ENCODE peak calls at places on chromosomes 16 and 17, in ten cellular contexts. E is right lobe of liver, N is fibroblast of lung, L is OCI-LY7, P is Caco-2, G is astrocyte of the cerebellum, R is upper lobe of left lung, H is cardiac fibroblast, J is A673, U is esophagus squamous epithelium. Y is an unnamed sample.

GRCh38 chr16:67841816-67842508 is at the start of gene THAP11:
- DNase-seq in E (peak; percentile 95), N (peak; percentile 86), L (peak; percentile 97), P (peak; percentile 97), G (peak; percentile 91), R (peak; percentile 96), H (peak; percentile 96), J (peak; percentile 98), U (peak; percentile 75), Y (peak; percentile 95)

GRCh38 chr17:28760987-28761562 is 17.3 kb downstream of the TRAF4 start:
- DNase-seq in E (peak; percentile 87), N (peak; percentile 60), L (no peak), P (no peak), G (peak; percentile 42), R (no peak), H (peak; percentile 66), J (peak; percentile 99), U (no peak), Y (peak; percentile 63)

GRCh38 chr16:17377360-17378324 is 93.1 kb downstream of the XYLT1 start:
- DNase-seq in E (no peak), N (peak; percentile 56), L (peak; percentile 73), P (no peak), G (no peak), R (no peak), H (no peak), J (no peak), U (no peak), Y (peak; percentile 76)

GRCh38 chr16:56944954-56945839 is 13.3 kb downstream of the HERPUD1 start:
- DNase-seq in E (no peak), N (peak; percentile 36), L (no peak), P (no peak), G (no peak), R (no peak), H (no peak), J (no peak), U (no peak), Y (peak; percentile 33)

GRCh38 chr17:18314059-18314730 is 599 bp downstream of the TOP3A start:
- DNase-seq in E (no peak), N (peak; percentile 12), L (peak; percentile 18), P (no peak), G (no peak), R (no peak), H (no peak), J (peak; percentile 17), U (no peak), Y (peak; percentile 27)

GRCh38 chr16:84585886-84586285 is 32.0 kb downstream of the COTL1 start:
- DNase-seq in E (no peak), N (no peak), L (peak; percentile 80), P (no peak), G (no peak), R (no peak), H (no peak), J (peak; percentile 33), U (no peak), Y (no peak)

GRCh38 chr17:63685021-63685420 is 14.9 kb downstream of the LIMD2 start:
- DNase-seq in E (no peak), N (peak; percentile 13), L (no peak), P (no peak), G (no peak), R (no peak), H (peak; percentile 54), J (peak; percentile 52), U (no peak), Y (peak; percentile 40)

GRCh38 chr17:4560837-4561241 is 462 bp upstream of the GGT6 start:
- DNase-seq in E (no peak), N (no peak), L (no peak), P (no peak), G (no peak), R (no peak), H (peak; percentile 76), J (peak; percentile 24), U (no peak), Y (peak; percentile 39)

GRCh38 chr16:3009568-3010390 is 2.9 kb upstream of the CLDN9 start:
- DNase-seq in E (no peak), N (no peak), L (no peak), P (peak; percentile 97), G (no peak), R (no peak), H (no peak), J (no peak), U (no peak), Y (no peak)

GRCh38 chr17:58918072-58918471 is 162.4 kb downstream of the PPM1E start:
- DNase-seq in E (no peak), N (no peak), L (no peak), P (no peak), G (no peak), R (no peak), H (no peak), J (peak; percentile 81), U (no peak), Y (no peak)

GRCh38 chr16:65975049-65975708 is 391.3 kb upstream of the CDH5 start:
- DNase-seq in E (no peak), N (peak; percentile 71), L (no peak), P (no peak), G (no peak), R (no peak), H (peak; percentile 55), J (peak; percentile 50), U (no peak), Y (peak; percentile 73)

GRCh38 chr17:40065771-40066510 is 3.2 kb downstream of the THRA start:
- DNase-seq in E (no peak), N (no peak), L (no peak), P (no peak), G (no peak), R (no peak), H (no peak), J (no peak), U (no peak), Y (no peak)
- H3K4me3 ChIP-seq in E (no peak overlapping the region), N (peak overlapping the region; percentile 95), L (no peak overlapping the region), P (no peak overlapping the region), G (peak overlapping the region; percentile 94), R (no peak overlapping the region), H (no peak overlapping the region), J (no peak overlapping the region), U (peak overlapping the region; percentile 100), Y (no peak overlapping the region)

DNA sequence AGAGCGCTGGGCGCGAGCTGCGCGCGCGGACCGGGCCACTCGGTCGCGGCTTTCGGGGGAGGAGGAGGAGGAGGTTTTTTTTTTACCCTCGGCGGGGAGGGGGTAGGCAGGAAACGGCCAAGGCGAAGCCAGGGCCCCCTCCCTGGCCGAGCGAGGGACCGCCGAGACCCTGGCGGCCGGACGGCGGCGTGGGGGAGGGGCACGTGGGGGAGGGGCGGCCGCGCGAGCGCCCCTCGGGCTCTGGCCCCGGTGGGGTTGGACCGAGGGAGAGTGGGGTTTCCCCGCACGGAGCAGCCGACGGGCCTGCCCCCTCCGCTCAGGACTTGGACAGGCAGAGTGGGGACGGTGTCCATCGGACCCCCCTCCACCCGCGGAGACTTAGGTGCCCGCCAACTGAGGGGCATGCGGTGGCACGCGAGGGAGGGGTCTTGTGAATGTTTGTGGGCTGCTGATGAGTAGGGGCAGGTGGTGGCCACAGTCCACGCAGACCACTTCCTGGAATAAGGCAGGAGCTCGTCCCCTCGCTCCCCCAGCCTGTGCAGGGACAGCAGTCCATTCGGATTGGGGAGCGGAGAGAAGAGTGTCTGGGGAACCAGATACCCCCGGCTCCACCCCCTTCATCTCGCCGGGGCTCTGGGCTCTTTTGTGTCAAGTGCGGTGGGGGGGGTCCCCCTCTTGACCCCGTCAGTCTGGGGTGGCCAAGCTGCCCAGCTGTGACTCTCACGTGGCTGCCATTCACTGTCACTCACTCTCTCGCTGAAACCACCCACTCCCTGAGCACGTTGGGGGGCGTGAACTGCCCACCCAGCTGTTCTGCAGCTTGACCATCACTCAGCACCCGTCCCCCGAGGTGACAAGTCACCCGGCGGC is 3.0 kb upstream of the CHD3 start:
- DNase-seq in E (no peak), N (peak; percentile 48), L (peak; percentile 68), P (peak; percentile 35), G (no peak), R (peak; percentile 92), H (peak; percentile 38), J (peak; percentile 51), U (no peak), Y (peak; percentile 18)
- TF ChIP-seq CTCF in E (no peak), N (no peak), L (no peak), P (no peak), G (no peak), R (no peak), H (no peak), J (no peak), U (no peak), Y (no peak)

GRCh38 chr16:30896890-30897730 is 696 bp downstream of the CTF1 start:
- DNase-seq in E (peak; percentile 94), N (peak; percentile 89), L (peak; percentile 83), P (peak; percentile 58), G (peak; percentile 66), R (peak; percentile 96), H (peak; percentile 92), J (peak; percentile 96), U (peak; percentile 42), Y (peak; percentile 83)
- H3K4me3 ChIP-seq in E (peak overlapping the region; percentile 56), N (peak overlapping the region; percentile 80), L (peak overlapping the region; percentile 57), P (peak overlapping the region; percentile 41), G (peak overlapping the region; percentile 57), R (peak overlapping the region; percentile 18), H (peak overlapping the region; percentile 61), J (peak overlapping the region; percentile 53), U (peak overlapping the region; percentile 64), Y (peak overlapping the region; percentile 72)

GRCh38 chr16:74677868-74678267 is 11.2 kb upstream of the RFWD3 start:
- DNase-seq in E (no peak), N (no peak), L (no peak), P (no peak), G (no peak), R (no peak), H (no peak), J (no peak), U (no peak), Y (no peak)
- TF ChIP-seq CTCF in E (no peak), N (no peak), L (no peak), P (no peak), G (no peak), R (no peak), H (no peak), J (no peak), U (no peak), Y (no peak)

GRCh38 chr17:47841488-47842308 is 625 bp upstream of the SCRN2 start:
- DNase-seq in E (no peak), N (no peak), L (no peak), P (no peak), G (no peak), R (no peak), H (no peak), J (no peak), U (no peak), Y (no peak)
- H3K4me3 ChIP-seq in E (peak overlapping the region; percentile 94), N (peak overlapping the region; percentile 89), L (peak overlapping the region; percentile 78), P (no peak overlapping the region), G (peak overlapping the region; percentile 70), R (no peak overlapping the region), H (peak overlapping the region; percentile 86), J (peak overlapping the region; percentile 62), U (peak overlapping the region; percentile 91), Y (peak overlapping the region; percentile 90)

DNA sequence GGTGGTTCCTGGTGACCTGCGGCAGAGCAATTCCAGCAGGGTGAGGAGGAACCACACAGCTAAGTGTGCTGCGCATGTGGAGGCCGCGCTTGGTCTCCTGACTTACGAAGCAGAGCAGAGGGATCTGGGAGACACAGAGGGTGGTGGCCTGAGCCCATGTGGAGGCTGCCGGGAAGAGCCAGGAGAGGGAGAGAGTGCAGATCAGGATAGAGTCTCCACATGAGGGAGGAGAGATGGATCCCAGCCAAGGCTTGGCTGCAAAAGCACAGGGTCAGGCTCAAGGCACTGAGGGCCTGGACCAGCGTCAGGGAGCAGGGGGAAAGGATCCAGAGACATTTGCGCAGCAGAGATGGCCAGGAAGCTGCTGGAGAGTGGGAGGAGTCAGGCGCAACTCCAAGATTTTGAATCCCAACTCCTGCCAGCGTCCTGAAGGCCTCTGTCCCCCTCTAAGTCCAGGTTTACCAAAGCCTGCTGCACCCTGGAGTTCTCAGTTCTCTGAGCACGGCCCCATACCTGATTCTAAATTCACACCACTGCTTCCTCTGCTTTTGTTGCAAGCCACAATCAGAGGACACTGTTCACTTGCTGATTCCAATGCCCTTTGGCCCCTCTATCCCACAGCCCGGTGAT is 11.3 kb upstream of the MLLT6 start:
- DNase-seq in E (peak; percentile 94), N (peak; percentile 45), L (no peak), P (no peak), G (no peak), R (no peak), H (peak; percentile 97), J (no peak), U (no peak), Y (peak; percentile 95)
- TF ChIP-seq CTCF in E (no peak), N (no peak), L (no peak), P (no peak), G (no peak), R (no peak), H (no peak), J (no peak), U (no peak), Y (no peak)

Y was measured in fibroblast of the aortic adventitia.